ENCODE peak calls at places on chromosome 17, in eight cellular contexts. One of them, this sample, is unnamed.

GRCh38 chr17:37829446-37830142 is 84.7 kb upstream of the HNF1B start:
- DNase-seq in activated T-helper 1 cell treated with anti-CD3 and anti-CD28 coated beads, Interleukin-12 subunit alpha, Interleukin-12 subunit beta, Interleukin-2, Interleukin-4 antibody, amounts not matched to agents 30 ng/mL and 10 ng/mL and 1 ng/mL, durations not matched to agents 14 hours and 24 hours and 36 hours: no peak
- DNase-seq in AG04450: no peak
- DNase-seq in naive B cell: no peak
- DNase-seq in memory B cell: no peak
- DNase-seq in HuH-7.5: no peak
- DNase-seq in stimulated activated CD8-positive, alpha-beta memory T cell treated with anti-CD3 and anti-CD28 coated beads, Interleukin-12 subunit alpha, Interleukin-12 subunit beta, amount 100 ng/mL, for 4 hours: no peak
- DNase-seq in Calu3: no peak
- DNase-seq in this sample: no peak

GRCh38 chr17:68349157-68349556 is 57.9 kb downstream of the ARSG start:
- DNase-seq in activated T-helper 1 cell treated with anti-CD3 and anti-CD28 coated beads, Interleukin-12 subunit alpha, Interleukin-12 subunit beta, Interleukin-2, Interleukin-4 antibody, amounts not matched to agents 30 ng/mL and 10 ng/mL and 1 ng/mL, durations not matched to agents 14 hours and 24 hours and 36 hours: peak
- DNase-seq in AG04450: no peak
- DNase-seq in naive B cell: no peak
- DNase-seq in memory B cell: no peak
- DNase-seq in HuH-7.5: no peak
- DNase-seq in stimulated activated CD8-positive, alpha-beta memory T cell treated with anti-CD3 and anti-CD28 coated beads, Interleukin-12 subunit alpha, Interleukin-12 subunit beta, amount 100 ng/mL, for 4 hours: no peak
- DNase-seq in Calu3: no peak
- DNase-seq in this sample: no peak

GRCh38 chr17:44308865-44309264 is 464 bp downstream of the RUNDC3A start:
- DNase-seq in activated T-helper 1 cell treated with anti-CD3 and anti-CD28 coated beads, Interleukin-12 subunit alpha, Interleukin-12 subunit beta, Interleukin-2, Interleukin-4 antibody, amounts not matched to agents 30 ng/mL and 10 ng/mL and 1 ng/mL, durations not matched to agents 14 hours and 24 hours and 36 hours: no peak
- DNase-seq in AG04450: no peak
- DNase-seq in naive B cell: no peak
- DNase-seq in memory B cell: no peak
- DNase-seq in HuH-7.5: no peak
- DNase-seq in stimulated activated CD8-positive, alpha-beta memory T cell treated with anti-CD3 and anti-CD28 coated beads, Interleukin-12 subunit alpha, Interleukin-12 subunit beta, amount 100 ng/mL, for 4 hours: no peak
- DNase-seq in Calu3: no peak
- DNase-seq in this sample: no peak

GRCh38 chr17:7043544-7044268 is at the start of gene SLC16A11:
- DNase-seq in activated T-helper 1 cell treated with anti-CD3 and anti-CD28 coated beads, Interleukin-12 subunit alpha, Interleukin-12 subunit beta, Interleukin-2, Interleukin-4 antibody, amounts not matched to agents 30 ng/mL and 10 ng/mL and 1 ng/mL, durations not matched to agents 14 hours and 24 hours and 36 hours: no peak
- DNase-seq in AG04450: no peak
- DNase-seq in naive B cell: peak
- DNase-seq in memory B cell: peak
- DNase-seq in HuH-7.5: no peak
- DNase-seq in stimulated activated CD8-positive, alpha-beta memory T cell treated with anti-CD3 and anti-CD28 coated beads, Interleukin-12 subunit alpha, Interleukin-12 subunit beta, amount 100 ng/mL, for 4 hours: no peak
- DNase-seq in Calu3: no peak
- DNase-seq in this sample: peak

GRCh38 chr17:57991537-57991936 is 3.5 kb upstream of the VEZF1 start:
- DNase-seq in activated T-helper 1 cell treated with anti-CD3 and anti-CD28 coated beads, Interleukin-12 subunit alpha, Interleukin-12 subunit beta, Interleukin-2, Interleukin-4 antibody, amounts not matched to agents 30 ng/mL and 10 ng/mL and 1 ng/mL, durations not matched to agents 14 hours and 24 hours and 36 hours: no peak
- DNase-seq in AG04450: no peak
- DNase-seq in naive B cell: no peak
- DNase-seq in memory B cell: no peak
- DNase-seq in HuH-7.5: no peak
- DNase-seq in stimulated activated CD8-positive, alpha-beta memory T cell treated with anti-CD3 and anti-CD28 coated beads, Interleukin-12 subunit alpha, Interleukin-12 subunit beta, amount 100 ng/mL, for 4 hours: no peak
- DNase-seq in Calu3: no peak
- DNase-seq in this sample: no peak

GRCh38 chr17:29874931-29875596 is 55.0 kb downstream of the SSH2 start:
- DNase-seq in activated T-helper 1 cell treated with anti-CD3 and anti-CD28 coated beads, Interleukin-12 subunit alpha, Interleukin-12 subunit beta, Interleukin-2, Interleukin-4 antibody, amounts not matched to agents 30 ng/mL and 10 ng/mL and 1 ng/mL, durations not matched to agents 14 hours and 24 hours and 36 hours: no peak
- DNase-seq in AG04450: no peak
- DNase-seq in naive B cell: no peak
- DNase-seq in memory B cell: no peak
- DNase-seq in HuH-7.5: no peak
- DNase-seq in stimulated activated CD8-positive, alpha-beta memory T cell treated with anti-CD3 and anti-CD28 coated beads, Interleukin-12 subunit alpha, Interleukin-12 subunit beta, amount 100 ng/mL, for 4 hours: no peak
- DNase-seq in Calu3: no peak
- DNase-seq in this sample: no peak

GRCh38 chr17:49823614-49824013 is 24.3 kb downstream of the TAC4 start:
- DNase-seq in activated T-helper 1 cell treated with anti-CD3 and anti-CD28 coated beads, Interleukin-12 subunit alpha, Interleukin-12 subunit beta, Interleukin-2, Interleukin-4 antibody, amounts not matched to agents 30 ng/mL and 10 ng/mL and 1 ng/mL, durations not matched to agents 14 hours and 24 hours and 36 hours: no peak
- DNase-seq in AG04450: peak
- DNase-seq in naive B cell: no peak
- DNase-seq in memory B cell: no peak
- DNase-seq in HuH-7.5: no peak
- DNase-seq in stimulated activated CD8-positive, alpha-beta memory T cell treated with anti-CD3 and anti-CD28 coated beads, Interleukin-12 subunit alpha, Interleukin-12 subunit beta, amount 100 ng/mL, for 4 hours: no peak
- DNase-seq in Calu3: no peak
- DNase-seq in this sample: no peak

GRCh38 chr17:29753845-29754439 is 131.2 kb upstream of the CORO6 start:
- DNase-seq in activated T-helper 1 cell treated with anti-CD3 and anti-CD28 coated beads, Interleukin-12 subunit alpha, Interleukin-12 subunit beta, Interleukin-2, Interleukin-4 antibody, amounts not matched to agents 30 ng/mL and 10 ng/mL and 1 ng/mL, durations not matched to agents 14 hours and 24 hours and 36 hours: no peak
- DNase-seq in AG04450: no peak
- DNase-seq in naive B cell: peak
- DNase-seq in memory B cell: no peak
- DNase-seq in HuH-7.5: no peak
- DNase-seq in stimulated activated CD8-positive, alpha-beta memory T cell treated with anti-CD3 and anti-CD28 coated beads, Interleukin-12 subunit alpha, Interleukin-12 subunit beta, amount 100 ng/mL, for 4 hours: no peak
- DNase-seq in Calu3: no peak
- DNase-seq in this sample: no peak

GRCh38 chr17:47213540-47213939 is 4.4 kb downstream of the MYL4 start:
- DNase-seq in activated T-helper 1 cell treated with anti-CD3 and anti-CD28 coated beads, Interleukin-12 subunit alpha, Interleukin-12 subunit beta, Interleukin-2, Interleukin-4 antibody, amounts not matched to agents 30 ng/mL and 10 ng/mL and 1 ng/mL, durations not matched to agents 14 hours and 24 hours and 36 hours: no peak
- DNase-seq in AG04450: no peak
- DNase-seq in naive B cell: no peak
- DNase-seq in memory B cell: no peak
- DNase-seq in HuH-7.5: no peak
- DNase-seq in stimulated activated CD8-positive, alpha-beta memory T cell treated with anti-CD3 and anti-CD28 coated beads, Interleukin-12 subunit alpha, Interleukin-12 subunit beta, amount 100 ng/mL, for 4 hours: no peak
- DNase-seq in Calu3: no peak
- DNase-seq in this sample: no peak

GRCh38 chr17:8380049-8380448 is 2.9 kb downstream of the RPL26 start:
- DNase-seq in activated T-helper 1 cell treated with anti-CD3 and anti-CD28 coated beads, Interleukin-12 subunit alpha, Interleukin-12 subunit beta, Interleukin-2, Interleukin-4 antibody, amounts not matched to agents 30 ng/mL and 10 ng/mL and 1 ng/mL, durations not matched to agents 14 hours and 24 hours and 36 hours: no peak
- DNase-seq in AG04450: no peak
- DNase-seq in naive B cell: no peak
- DNase-seq in memory B cell: no peak
- DNase-seq in HuH-7.5: no peak
- DNase-seq in stimulated activated CD8-positive, alpha-beta memory T cell treated with anti-CD3 and anti-CD28 coated beads, Interleukin-12 subunit alpha, Interleukin-12 subunit beta, amount 100 ng/mL, for 4 hours: no peak
- DNase-seq in Calu3: no peak
- DNase-seq in this sample: no peak

GRCh38 chr17:69154267-69154666 is 12.6 kb upstream of the ABCA6 start:
- DNase-seq in activated T-helper 1 cell treated with anti-CD3 and anti-CD28 coated beads, Interleukin-12 subunit alpha, Interleukin-12 subunit beta, Interleukin-2, Interleukin-4 antibody, amounts not matched to agents 30 ng/mL and 10 ng/mL and 1 ng/mL, durations not matched to agents 14 hours and 24 hours and 36 hours: no peak
- DNase-seq in AG04450: no peak
- DNase-seq in naive B cell: no peak
- DNase-seq in memory B cell: no peak
- DNase-seq in HuH-7.5: no peak
- DNase-seq in stimulated activated CD8-positive, alpha-beta memory T cell treated with anti-CD3 and anti-CD28 coated beads, Interleukin-12 subunit alpha, Interleukin-12 subunit beta, amount 100 ng/mL, for 4 hours: no peak
- DNase-seq in Calu3: no peak
- DNase-seq in this sample: no peak

GRCh38 chr17:4230142-4230541 is 33.6 kb downstream of the ANKFY1 start:
- DNase-seq in activated T-helper 1 cell treated with anti-CD3 and anti-CD28 coated beads, Interleukin-12 subunit alpha, Interleukin-12 subunit beta, Interleukin-2, Interleukin-4 antibody, amounts not matched to agents 30 ng/mL and 10 ng/mL and 1 ng/mL, durations not matched to agents 14 hours and 24 hours and 36 hours: no peak
- DNase-seq in AG04450: peak
- DNase-seq in naive B cell: no peak
- DNase-seq in memory B cell: no peak
- DNase-seq in HuH-7.5: no peak
- DNase-seq in stimulated activated CD8-positive, alpha-beta memory T cell treated with anti-CD3 and anti-CD28 coated beads, Interleukin-12 subunit alpha, Interleukin-12 subunit beta, amount 100 ng/mL, for 4 hours: no peak
- DNase-seq in Calu3: no peak
- DNase-seq in this sample: peak

GRCh38 chr17:19288453-19288852 is 51.3 kb downstream of the EPN2 start:
- DNase-seq in activated T-helper 1 cell treated with anti-CD3 and anti-CD28 coated beads, Interleukin-12 subunit alpha, Interleukin-12 subunit beta, Interleukin-2, Interleukin-4 antibody, amounts not matched to agents 30 ng/mL and 10 ng/mL and 1 ng/mL, durations not matched to agents 14 hours and 24 hours and 36 hours: no peak
- DNase-seq in AG04450: no peak
- DNase-seq in naive B cell: no peak
- DNase-seq in memory B cell: no peak
- DNase-seq in HuH-7.5: no peak
- DNase-seq in stimulated activated CD8-positive, alpha-beta memory T cell treated with anti-CD3 and anti-CD28 coated beads, Interleukin-12 subunit alpha, Interleukin-12 subunit beta, amount 100 ng/mL, for 4 hours: no peak
- DNase-seq in Calu3: no peak
- DNase-seq in this sample: no peak

GRCh38 chr17:15261063-15261817 is 3.9 kb downstream of the PMP22 start:
- DNase-seq in activated T-helper 1 cell treated with anti-CD3 and anti-CD28 coated beads, Interleukin-12 subunit alpha, Interleukin-12 subunit beta, Interleukin-2, Interleukin-4 antibody, amounts not matched to agents 30 ng/mL and 10 ng/mL and 1 ng/mL, durations not matched to agents 14 hours and 24 hours and 36 hours: no peak
- DNase-seq in AG04450: no peak
- DNase-seq in naive B cell: no peak
- DNase-seq in memory B cell: no peak
- DNase-seq in HuH-7.5: peak
- DNase-seq in stimulated activated CD8-positive, alpha-beta memory T cell treated with anti-CD3 and anti-CD28 coated beads, Interleukin-12 subunit alpha, Interleukin-12 subunit beta, amount 100 ng/mL, for 4 hours: no peak
- DNase-seq in Calu3: peak
- DNase-seq in this sample: peak

GRCh38 chr17:73271078-73271477 is 9.4 kb upstream of the CPSF4L start:
- DNase-seq in activated T-helper 1 cell treated with anti-CD3 and anti-CD28 coated beads, Interleukin-12 subunit alpha, Interleukin-12 subunit beta, Interleukin-2, Interleukin-4 antibody, amounts not matched to agents 30 ng/mL and 10 ng/mL and 1 ng/mL, durations not matched to agents 14 hours and 24 hours and 36 hours: no peak
- DNase-seq in AG04450: no peak
- DNase-seq in naive B cell: no peak
- DNase-seq in memory B cell: peak
- DNase-seq in HuH-7.5: no peak
- DNase-seq in stimulated activated CD8-positive, alpha-beta memory T cell treated with anti-CD3 and anti-CD28 coated beads, Interleukin-12 subunit alpha, Interleukin-12 subunit beta, amount 100 ng/mL, for 4 hours: no peak
- DNase-seq in Calu3: no peak
- DNase-seq in this sample: no peak

GRCh38 chr17:72588961-72589360 is 468.1 kb downstream of the SOX9 start:
- DNase-seq in activated T-helper 1 cell treated with anti-CD3 and anti-CD28 coated beads, Interleukin-12 subunit alpha, Interleukin-12 subunit beta, Interleukin-2, Interleukin-4 antibody, amounts not matched to agents 30 ng/mL and 10 ng/mL and 1 ng/mL, durations not matched to agents 14 hours and 24 hours and 36 hours: no peak
- DNase-seq in AG04450: no peak
- DNase-seq in naive B cell: no peak
- DNase-seq in memory B cell: no peak
- DNase-seq in HuH-7.5: no peak
- DNase-seq in stimulated activated CD8-positive, alpha-beta memory T cell treated with anti-CD3 and anti-CD28 coated beads, Interleukin-12 subunit alpha, Interleukin-12 subunit beta, amount 100 ng/mL, for 4 hours: no peak
- DNase-seq in Calu3: peak
- DNase-seq in this sample: peak

GRCh38 chr17:68431661-68432071 is 25.6 kb downstream of the WIPI1 start:
- DNase-seq in activated T-helper 1 cell treated with anti-CD3 and anti-CD28 coated beads, Interleukin-12 subunit alpha, Interleukin-12 subunit beta, Interleukin-2, Interleukin-4 antibody, amounts not matched to agents 30 ng/mL and 10 ng/mL and 1 ng/mL, durations not matched to agents 14 hours and 24 hours and 36 hours: peak
- DNase-seq in AG04450: no peak
- DNase-seq in naive B cell: no peak
- DNase-seq in memory B cell: no peak
- DNase-seq in HuH-7.5: peak
- DNase-seq in stimulated activated CD8-positive, alpha-beta memory T cell treated with anti-CD3 and anti-CD28 coated beads, Interleukin-12 subunit alpha, Interleukin-12 subunit beta, amount 100 ng/mL, for 4 hours: no peak
- DNase-seq in Calu3: no peak
- DNase-seq in this sample: no peak

GRCh38 chr17:58703137-58703846 is 10.9 kb downstream of the RAD51C start:
- DNase-seq in activated T-helper 1 cell treated with anti-CD3 and anti-CD28 coated beads, Interleukin-12 subunit alpha, Interleukin-12 subunit beta, Interleukin-2, Interleukin-4 antibody, amounts not matched to agents 30 ng/mL and 10 ng/mL and 1 ng/mL, durations not matched to agents 14 hours and 24 hours and 36 hours: no peak
- DNase-seq in AG04450: no peak
- DNase-seq in naive B cell: no peak
- DNase-seq in memory B cell: no peak
- DNase-seq in HuH-7.5: no peak
- DNase-seq in stimulated activated CD8-positive, alpha-beta memory T cell treated with anti-CD3 and anti-CD28 coated beads, Interleukin-12 subunit alpha, Interleukin-12 subunit beta, amount 100 ng/mL, for 4 hours: no peak
- DNase-seq in Calu3: peak
- DNase-seq in this sample: no peak

GRCh38 chr17:39751637-39752036 is 13.9 kb downstream of the GRB7 start:
- DNase-seq in activated T-helper 1 cell treated with anti-CD3 and anti-CD28 coated beads, Interleukin-12 subunit alpha, Interleukin-12 subunit beta, Interleukin-2, Interleukin-4 antibody, amounts not matched to agents 30 ng/mL and 10 ng/mL and 1 ng/mL, durations not matched to agents 14 hours and 24 hours and 36 hours: no peak
- DNase-seq in AG04450: no peak
- DNase-seq in naive B cell: no peak
- DNase-seq in memory B cell: no peak
- DNase-seq in HuH-7.5: no peak
- DNase-seq in stimulated activated CD8-positive, alpha-beta memory T cell treated with anti-CD3 and anti-CD28 coated beads, Interleukin-12 subunit alpha, Interleukin-12 subunit beta, amount 100 ng/mL, for 4 hours: no peak
- DNase-seq in Calu3: peak
- DNase-seq in this sample: peak

GRCh38 chr17:19341211-19341631 is 21.3 kb downstream of the B9D1 start:
- DNase-seq in activated T-helper 1 cell treated with anti-CD3 and anti-CD28 coated beads, Interleukin-12 subunit alpha, Interleukin-12 subunit beta, Interleukin-2, Interleukin-4 antibody, amounts not matched to agents 30 ng/mL and 10 ng/mL and 1 ng/mL, durations not matched to agents 14 hours and 24 hours and 36 hours: no peak
- DNase-seq in AG04450: no peak
- DNase-seq in naive B cell: no peak
- DNase-seq in memory B cell: no peak
- DNase-seq in HuH-7.5: no peak
- DNase-seq in stimulated activated CD8-positive, alpha-beta memory T cell treated with anti-CD3 and anti-CD28 coated beads, Interleukin-12 subunit alpha, Interleukin-12 subunit beta, amount 100 ng/mL, for 4 hours: no peak
- DNase-seq in Calu3: no peak
- DNase-seq in this sample: no peak

GRCh38 chr17:41801374-41802062 is 10.2 kb downstream of the P3H4 start:
- DNase-seq in activated T-helper 1 cell treated with anti-CD3 and anti-CD28 coated beads, Interleukin-12 subunit alpha, Interleukin-12 subunit beta, Interleukin-2, Interleukin-4 antibody, amounts not matched to agents 30 ng/mL and 10 ng/mL and 1 ng/mL, durations not matched to agents 14 hours and 24 hours and 36 hours: peak
- DNase-seq in AG04450: peak
- DNase-seq in naive B cell: peak
- DNase-seq in memory B cell: peak
- DNase-seq in HuH-7.5: peak
- DNase-seq in stimulated activated CD8-positive, alpha-beta memory T cell treated with anti-CD3 and anti-CD28 coated beads, Interleukin-12 subunit alpha, Interleukin-12 subunit beta, amount 100 ng/mL, for 4 hours: peak
- DNase-seq in Calu3: peak
- DNase-seq in this sample: peak

GRCh38 chr17:70636517-70637133 is 467.3 kb downstream of the KCNJ2 start:
- DNase-seq in activated T-helper 1 cell treated with anti-CD3 and anti-CD28 coated beads, Interleukin-12 subunit alpha, Interleukin-12 subunit beta, Interleukin-2, Interleukin-4 antibody, amounts not matched to agents 30 ng/mL and 10 ng/mL and 1 ng/mL, durations not matched to agents 14 hours and 24 hours and 36 hours: no peak
- DNase-seq in AG04450: peak
- DNase-seq in naive B cell: peak
- DNase-seq in memory B cell: no peak
- DNase-seq in HuH-7.5: no peak
- DNase-seq in stimulated activated CD8-positive, alpha-beta memory T cell treated with anti-CD3 and anti-CD28 coated beads, Interleukin-12 subunit alpha, Interleukin-12 subunit beta, amount 100 ng/mL, for 4 hours: no peak
- DNase-seq in Calu3: peak
- DNase-seq in this sample: no peak

GRCh38 chr17:77100009-77100408 is 40.8 kb upstream of the SEC14L1 start:
- DNase-seq in activated T-helper 1 cell treated with anti-CD3 and anti-CD28 coated beads, Interleukin-12 subunit alpha, Interleukin-12 subunit beta, Interleukin-2, Interleukin-4 antibody, amounts not matched to agents 30 ng/mL and 10 ng/mL and 1 ng/mL, durations not matched to agents 14 hours and 24 hours and 36 hours: no peak
- DNase-seq in AG04450: no peak
- DNase-seq in naive B cell: no peak
- DNase-seq in memory B cell: no peak
- DNase-seq in HuH-7.5: no peak
- DNase-seq in stimulated activated CD8-positive, alpha-beta memory T cell treated with anti-CD3 and anti-CD28 coated beads, Interleukin-12 subunit alpha, Interleukin-12 subunit beta, amount 100 ng/mL, for 4 hours: no peak
- DNase-seq in Calu3: peak
- DNase-seq in this sample: peak

GRCh38 chr17:49848019-49848473 is at the start of gene TAC4:
- DNase-seq in activated T-helper 1 cell treated with anti-CD3 and anti-CD28 coated beads, Interleukin-12 subunit alpha, Interleukin-12 subunit beta, Interleukin-2, Interleukin-4 antibody, amounts not matched to agents 30 ng/mL and 10 ng/mL and 1 ng/mL, durations not matched to agents 14 hours and 24 hours and 36 hours: no peak
- DNase-seq in AG04450: no peak
- DNase-seq in naive B cell: no peak
- DNase-seq in memory B cell: no peak
- DNase-seq in HuH-7.5: no peak
- DNase-seq in stimulated activated CD8-positive, alpha-beta memory T cell treated with anti-CD3 and anti-CD28 coated beads, Interleukin-12 subunit alpha, Interleukin-12 subunit beta, amount 100 ng/mL, for 4 hours: no peak
- DNase-seq in Calu3: no peak
- DNase-seq in this sample: no peak

GRCh38 chr17:44807817-44808155 is 22.3 kb downstream of the GJC1 start:
- DNase-seq in activated T-helper 1 cell treated with anti-CD3 and anti-CD28 coated beads, Interleukin-12 subunit alpha, Interleukin-12 subunit beta, Interleukin-2, Interleukin-4 antibody, amounts not matched to agents 30 ng/mL and 10 ng/mL and 1 ng/mL, durations not matched to agents 14 hours and 24 hours and 36 hours: no peak
- DNase-seq in AG04450: no peak
- DNase-seq in naive B cell: no peak
- DNase-seq in memory B cell: no peak
- DNase-seq in HuH-7.5: no peak
- DNase-seq in stimulated activated CD8-positive, alpha-beta memory T cell treated with anti-CD3 and anti-CD28 coated beads, Interleukin-12 subunit alpha, Interleukin-12 subunit beta, amount 100 ng/mL, for 4 hours: no peak
- DNase-seq in Calu3: no peak
- DNase-seq in this sample: no peak

GRCh38 chr17:81539961-81540675 is 11.9 kb downstream of the FSCN2 start:
- DNase-seq in activated T-helper 1 cell treated with anti-CD3 and anti-CD28 coated beads, Interleukin-12 subunit alpha, Interleukin-12 subunit beta, Interleukin-2, Interleukin-4 antibody, amounts not matched to agents 30 ng/mL and 10 ng/mL and 1 ng/mL, durations not matched to agents 14 hours and 24 hours and 36 hours: no peak
- DNase-seq in AG04450: no peak
- DNase-seq in naive B cell: no peak
- DNase-seq in memory B cell: no peak
- DNase-seq in HuH-7.5: no peak
- DNase-seq in stimulated activated CD8-positive, alpha-beta memory T cell treated with anti-CD3 and anti-CD28 coated beads, Interleukin-12 subunit alpha, Interleukin-12 subunit beta, amount 100 ng/mL, for 4 hours: no peak
- DNase-seq in Calu3: no peak
- DNase-seq in this sample: peak

GRCh38 chr17:43556292-43556691 is 10.2 kb upstream of the ETV4 start:
- DNase-seq in activated T-helper 1 cell treated with anti-CD3 and anti-CD28 coated beads, Interleukin-12 subunit alpha, Interleukin-12 subunit beta, Interleukin-2, Interleukin-4 antibody, amounts not matched to agents 30 ng/mL and 10 ng/mL and 1 ng/mL, durations not matched to agents 14 hours and 24 hours and 36 hours: no peak
- DNase-seq in AG04450: no peak
- DNase-seq in naive B cell: no peak
- DNase-seq in memory B cell: no peak
- DNase-seq in HuH-7.5: no peak
- DNase-seq in stimulated activated CD8-positive, alpha-beta memory T cell treated with anti-CD3 and anti-CD28 coated beads, Interleukin-12 subunit alpha, Interleukin-12 subunit beta, amount 100 ng/mL, for 4 hours: no peak
- DNase-seq in Calu3: peak
- DNase-seq in this sample: no peak

GRCh38 chr17:82240506-82241182 is 11.8 kb downstream of the SLC16A3 start:
- DNase-seq in activated T-helper 1 cell treated with anti-CD3 and anti-CD28 coated beads, Interleukin-12 subunit alpha, Interleukin-12 subunit beta, Interleukin-2, Interleukin-4 antibody, amounts not matched to agents 30 ng/mL and 10 ng/mL and 1 ng/mL, durations not matched to agents 14 hours and 24 hours and 36 hours: no peak
- DNase-seq in AG04450: no peak
- DNase-seq in naive B cell: no peak
- DNase-seq in memory B cell: no peak
- DNase-seq in HuH-7.5: no peak
- DNase-seq in stimulated activated CD8-positive, alpha-beta memory T cell treated with anti-CD3 and anti-CD28 coated beads, Interleukin-12 subunit alpha, Interleukin-12 subunit beta, amount 100 ng/mL, for 4 hours: no peak
- DNase-seq in Calu3: no peak
- DNase-seq in this sample: no peak

GRCh38 chr17:4966844-4967538 is 626 bp downstream of the SPAG7 start:
- DNase-seq in activated T-helper 1 cell treated with anti-CD3 and anti-CD28 coated beads, Interleukin-12 subunit alpha, Interleukin-12 subunit beta, Interleukin-2, Interleukin-4 antibody, amounts not matched to agents 30 ng/mL and 10 ng/mL and 1 ng/mL, durations not matched to agents 14 hours and 24 hours and 36 hours: peak
- DNase-seq in AG04450: peak
- DNase-seq in naive B cell: peak
- DNase-seq in memory B cell: no peak
- DNase-seq in HuH-7.5: peak
- DNase-seq in stimulated activated CD8-positive, alpha-beta memory T cell treated with anti-CD3 and anti-CD28 coated beads, Interleukin-12 subunit alpha, Interleukin-12 subunit beta, amount 100 ng/mL, for 4 hours: peak
- DNase-seq in Calu3: peak
- DNase-seq in this sample: peak

GRCh38 chr17:37430051-37430591 is 23.4 kb downstream of the TADA2A start:
- DNase-seq in activated T-helper 1 cell treated with anti-CD3 and anti-CD28 coated beads, Interleukin-12 subunit alpha, Interleukin-12 subunit beta, Interleukin-2, Interleukin-4 antibody, amounts not matched to agents 30 ng/mL and 10 ng/mL and 1 ng/mL, durations not matched to agents 14 hours and 24 hours and 36 hours: no peak
- DNase-seq in AG04450: no peak
- DNase-seq in naive B cell: no peak
- DNase-seq in memory B cell: no peak
- DNase-seq in HuH-7.5: no peak
- DNase-seq in stimulated activated CD8-positive, alpha-beta memory T cell treated with anti-CD3 and anti-CD28 coated beads, Interleukin-12 subunit alpha, Interleukin-12 subunit beta, amount 100 ng/mL, for 4 hours: no peak
- DNase-seq in Calu3: no peak
- DNase-seq in this sample: no peak

GRCh38 chr17:79535728-79536025 is 75.2 kb downstream of the RBFOX3 start:
- DNase-seq in activated T-helper 1 cell treated with anti-CD3 and anti-CD28 coated beads, Interleukin-12 subunit alpha, Interleukin-12 subunit beta, Interleukin-2, Interleukin-4 antibody, amounts not matched to agents 30 ng/mL and 10 ng/mL and 1 ng/mL, durations not matched to agents 14 hours and 24 hours and 36 hours: no peak
- DNase-seq in AG04450: no peak
- DNase-seq in naive B cell: no peak
- DNase-seq in memory B cell: no peak
- DNase-seq in HuH-7.5: no peak
- DNase-seq in stimulated activated CD8-positive, alpha-beta memory T cell treated with anti-CD3 and anti-CD28 coated beads, Interleukin-12 subunit alpha, Interleukin-12 subunit beta, amount 100 ng/mL, for 4 hours: no peak
- DNase-seq in Calu3: no peak
- DNase-seq in this sample: no peak

GRCh38 chr17:81863833-81864768 is 3.8 kb upstream of the P4HB start:
- DNase-seq in activated T-helper 1 cell treated with anti-CD3 and anti-CD28 coated beads, Interleukin-12 subunit alpha, Interleukin-12 subunit beta, Interleukin-2, Interleukin-4 antibody, amounts not matched to agents 30 ng/mL and 10 ng/mL and 1 ng/mL, durations not matched to agents 14 hours and 24 hours and 36 hours: no peak
- DNase-seq in AG04450: no peak
- DNase-seq in naive B cell: no peak
- DNase-seq in memory B cell: no peak
- DNase-seq in HuH-7.5: no peak
- DNase-seq in stimulated activated CD8-positive, alpha-beta memory T cell treated with anti-CD3 and anti-CD28 coated beads, Interleukin-12 subunit alpha, Interleukin-12 subunit beta, amount 100 ng/mL, for 4 hours: no peak
- DNase-seq in Calu3: no peak
- DNase-seq in this sample: no peak

GRCh38 chr17:1107083-1107776 is 72.6 kb downstream of the ABR start:
- DNase-seq in activated T-helper 1 cell treated with anti-CD3 and anti-CD28 coated beads, Interleukin-12 subunit alpha, Interleukin-12 subunit beta, Interleukin-2, Interleukin-4 antibody, amounts not matched to agents 30 ng/mL and 10 ng/mL and 1 ng/mL, durations not matched to agents 14 hours and 24 hours and 36 hours: no peak
- DNase-seq in AG04450: no peak
- DNase-seq in naive B cell: no peak
- DNase-seq in memory B cell: no peak
- DNase-seq in HuH-7.5: no peak
- DNase-seq in stimulated activated CD8-positive, alpha-beta memory T cell treated with anti-CD3 and anti-CD28 coated beads, Interleukin-12 subunit alpha, Interleukin-12 subunit beta, amount 100 ng/mL, for 4 hours: no peak
- DNase-seq in Calu3: no peak
- DNase-seq in this sample: no peak

GRCh38 chr17:9905078-9905415 is at the start of gene RCVRN:
- DNase-seq in activated T-helper 1 cell treated with anti-CD3 and anti-CD28 coated beads, Interleukin-12 subunit alpha, Interleukin-12 subunit beta, Interleukin-2, Interleukin-4 antibody, amounts not matched to agents 30 ng/mL and 10 ng/mL and 1 ng/mL, durations not matched to agents 14 hours and 24 hours and 36 hours: no peak
- DNase-seq in AG04450: no peak
- DNase-seq in naive B cell: no peak
- DNase-seq in memory B cell: no peak
- DNase-seq in HuH-7.5: no peak
- DNase-seq in stimulated activated CD8-positive, alpha-beta memory T cell treated with anti-CD3 and anti-CD28 coated beads, Interleukin-12 subunit alpha, Interleukin-12 subunit beta, amount 100 ng/mL, for 4 hours: no peak
- DNase-seq in Calu3: no peak
- DNase-seq in this sample: no peak